ENCODE peak calls at places on chromosomes 6 and 20, in eight cellular contexts. U, X, W, D, V, Q, F and S are unnamed samples.

GRCh38 chr6:32664827-32665362 is 1.6 kb downstream of the HLA-DQB1 start:
- DNase-seq in F (peak), V (no peak), Q (no peak), U (no peak), D (peak), W (no peak), X (no peak), S (no peak)

GRCh38 chr20:23946206-23946605 is 42.4 kb downstream of the GGTLC1 start:
- DNase-seq in F (no peak), X (no peak), Q (no peak), U (no peak), W (no peak), V (no peak), D (no peak), S (no peak)

GRCh38 chr6:1611322-1611571 is 1.5 kb downstream of the FOXC1 start:
- DNase-seq in U (peak), F (no peak), V (peak), W (peak), X (no peak), D (peak), Q (no peak), S (no peak)

GRCh38 chr20:59518881-59519706 is 85.2 kb upstream of the PHACTR3 start:
- DNase-seq in D (no peak), F (no peak), V (peak), X (peak), W (peak), U (peak), Q (peak), S (peak)

GRCh38 chr20:49336786-49337185 is 58.9 kb upstream of the ZNFX1 start:
- DNase-seq in X (no peak), Q (no peak), F (no peak), U (no peak), V (no peak), D (no peak), W (no peak), S (no peak)

GRCh38 chr6:84596488-84596887 is 167.9 kb downstream of the TBX18 start:
- DNase-seq in V (no peak), U (no peak), D (no peak), Q (no peak), W (no peak), X (peak), F (no peak), S (no peak)

GRCh38 chr6:148998704-148999103 is 251.9 kb downstream of the UST start:
- DNase-seq in W (no peak), D (no peak), F (no peak), Q (no peak), V (no peak), X (no peak), U (no peak), S (peak)

GRCh38 chr6:146700078-146700686 is 101.4 kb downstream of the ADGB start:
- DNase-seq in U (peak), V (peak), W (peak), X (peak), Q (peak), F (peak), D (no peak), S (peak)

GRCh38 chr6:42236680-42237473 is 19.2 kb upstream of the MRPS10 start:
- DNase-seq in Q (no peak), X (no peak), F (no peak), U (no peak), W (no peak), D (no peak), V (no peak), S (no peak)

GRCh38 chr20:32574296-32575226 is 10.6 kb downstream of the NOL4L start:
- DNase-seq in D (peak), Q (peak), F (no peak), W (no peak), U (peak), V (no peak), X (peak), S (peak)

GRCh38 chr6:12941422-12941821 is 224.9 kb downstream of the PHACTR1 start:
- DNase-seq in F (no peak), V (no peak), Q (no peak), D (no peak), W (no peak), U (peak), X (peak), S (no peak)

GRCh38 chr6:146544783-146545182 is 1.1 kb downstream of the RAB32 start:
- DNase-seq in V (no peak), D (no peak), U (peak), W (no peak), F (no peak), Q (no peak), X (no peak), S (no peak)

GRCh38 chr20:25486377-25486776 is 78.9 kb downstream of the GINS1 start:
- DNase-seq in Q (no peak), X (no peak), U (no peak), V (no peak), W (no peak), D (peak), F (no peak), S (peak)

GRCh38 chr6:87848616-87849015 is 146.6 kb upstream of the AKIRIN2 start:
- DNase-seq in Q (no peak), U (no peak), F (no peak), W (no peak), V (no peak), X (peak), D (peak), S (no peak)

GRCh38 chr6:39362487-39362865 is 40.0 kb upstream of the KCNK16 start:
- DNase-seq in U (peak), X (no peak), D (peak), F (no peak), Q (peak), W (no peak), V (peak), S (peak)

GRCh38 chr6:14372738-14373484 is 255.3 kb downstream of the CD83 start:
- DNase-seq in F (no peak), X (no peak), U (no peak), D (no peak), W (no peak), V (peak), Q (no peak), S (no peak)

GRCh38 chr6:163147988-163148387 is 266.5 kb upstream of the QKI start:
- DNase-seq in F (no peak), D (no peak), V (no peak), X (no peak), Q (no peak), W (no peak), U (peak), S (no peak)

GRCh38 chr20:38255389-38255788 is 5.1 kb downstream of the KIAA1755 start:
- DNase-seq in Q (no peak), W (no peak), U (no peak), F (no peak), D (no peak), X (no peak), V (no peak), S (no peak)

GRCh38 chr6:80967618-80968017 is 784.9 kb downstream of the TENT5A start:
- DNase-seq in V (no peak), F (no peak), X (no peak), D (no peak), U (no peak), Q (no peak), W (no peak), S (no peak)

GRCh38 chr6:148711833-148712653 is 34.8 kb upstream of the UST start:
- DNase-seq in V (no peak), X (peak), Q (no peak), F (no peak), U (peak), D (no peak), W (no peak), S (no peak)

GRCh38 chr6:170125447-170126300 is 165.2 kb downstream of the DLL1 start:
- DNase-seq in U (no peak), D (no peak), X (no peak), W (no peak), F (no peak), Q (no peak), V (no peak), S (no peak)

GRCh38 chr6:170269151-170269872 is 21.6 kb downstream of the DLL1 start:
- DNase-seq in F (no peak), U (no peak), D (no peak), Q (no peak), W (no peak), V (peak), X (no peak), S (peak)

GRCh38 chr6:131763749-131764148 is 44.1 kb upstream of the ENPP1 start:
- DNase-seq in F (no peak), Q (no peak), D (no peak), X (no peak), W (no peak), U (no peak), V (no peak), S (no peak)

GRCh38 chr6:25874118-25874517 is at the start of gene SLC17A3:
- DNase-seq in V (no peak), F (no peak), W (no peak), Q (no peak), X (no peak), D (no peak), U (no peak), S (no peak)

GRCh38 chr20:62638055-62638570 is 4.2 kb upstream of the SLCO4A1 start:
- DNase-seq in F (no peak), U (no peak), W (no peak), V (no peak), Q (no peak), D (no peak), X (no peak), S (no peak)

GRCh38 chr6:132456700-132457143 is 55.4 kb upstream of the MOXD1 start:
- DNase-seq in X (no peak), D (peak), V (no peak), W (no peak), Q (no peak), F (no peak), U (no peak), S (no peak)

GRCh38 chr6:112030965-112031660 is 22.8 kb upstream of the CCN6 start:
- DNase-seq in U (no peak), Q (no peak), V (peak), F (no peak), X (no peak), W (no peak), D (no peak), S (no peak)

GRCh38 chr20:37538003-37538402 is 10.3 kb upstream of the BLCAP start:
- DNase-seq in D (no peak), F (no peak), W (no peak), X (peak), U (peak), Q (no peak), V (no peak), S (no peak)

GRCh38 chr6:79570802-79571367 is 33.7 kb upstream of the LCA5 start:
- DNase-seq in Q (peak), F (no peak), X (peak), D (no peak), U (peak), W (no peak), V (peak), S (peak)

GRCh38 chr20:59047938-59048680 is 5.5 kb upstream of the PRELID3B start:
- DNase-seq in U (peak), X (peak), W (no peak), D (no peak), Q (no peak), V (no peak), F (no peak), S (no peak)

GRCh38 chr20:58713801-58714339 is 21.3 kb downstream of the NPEPL1 start:
- DNase-seq in W (peak), F (no peak), Q (no peak), X (no peak), U (no peak), D (no peak), V (no peak), S (no peak)

GRCh38 chr6:41644297-41644879 is 6.1 kb downstream of the MDFI start:
- DNase-seq in F (no peak), D (no peak), U (no peak), Q (no peak), X (peak), V (peak), W (no peak), S (peak)

GRCh38 chr6:163324928-163325784 is 89.4 kb upstream of the QKI start:
- DNase-seq in X (no peak), F (peak), Q (no peak), V (no peak), D (no peak), U (no peak), W (no peak), S (no peak)

GRCh38 chr6:136920858-136921520 is 1.1 kb upstream of the SLC35D3 start:
- DNase-seq in V (peak), U (peak), D (peak), X (peak), Q (no peak), F (no peak), W (peak), S (no peak)

GRCh38 chr6:108767418-108768175 is 80.6 kb upstream of the ARMC2 start:
- DNase-seq in V (no peak), D (no peak), X (no peak), U (no peak), W (no peak), F (no peak), Q (no peak), S (no peak)

GRCh38 chr6:27797960-27798359 is 114.2 kb downstream of the OR2B2 start:
- DNase-seq in W (no peak), X (no peak), U (no peak), D (no peak), F (no peak), Q (no peak), V (no peak), S (no peak)

GRCh38 chr20:57061058-57061900 is 205.2 kb downstream of the BMP7 start:
- DNase-seq in Q (peak), W (peak), F (peak), U (peak), V (peak), X (no peak), D (peak), S (no peak)

GRCh38 chr6:137846772-137847313 is 20.2 kb upstream of the TNFAIP3 start:
- DNase-seq in U (no peak), X (no peak), Q (no peak), W (no peak), V (no peak), D (no peak), F (no peak), S (no peak)

GRCh38 chr6:146861029-146861563 is 262.3 kb downstream of the ADGB start:
- DNase-seq in W (no peak), X (no peak), Q (no peak), V (no peak), D (no peak), U (no peak), F (no peak), S (no peak)

GRCh38 chr6:38957426-38957825 is 91.2 kb upstream of the GLP1R start:
- DNase-seq in X (peak), W (no peak), U (no peak), F (no peak), Q (no peak), D (no peak), V (no peak), S (no peak)